ENCODE peak calls at places on chromosomes 7 and 10, in five cellular contexts. One of them, this sample, is unnamed.

GRCh38 chr10:102504179-102504975 is 605 bp downstream of the SUFU start:
- DNase-seq in AG04450: no peak
- DNase-seq in H54: no peak
- DNase-seq in activated T-helper 9 cell treated with anti-CD3 and anti-CD28 coated beads, Interleukin-2, amount 50 U/mL, for 16 hours: peak
- DNase-seq in effector memory CD8-positive, alpha-beta T cell: no peak
- DNase-seq in this sample: no peak

GRCh38 chr10:11058965-11059364 is 41.3 kb downstream of the CELF2 start:
- DNase-seq in AG04450: peak
- DNase-seq in H54: no peak
- DNase-seq in activated T-helper 9 cell treated with anti-CD3 and anti-CD28 coated beads, Interleukin-2, amount 50 U/mL, for 16 hours: no peak
- DNase-seq in effector memory CD8-positive, alpha-beta T cell: no peak
- DNase-seq in this sample: peak

GRCh38 chr7:98399903-98400537 is 870 bp downstream of the BAIAP2L1 start:
- DNase-seq in AG04450: no peak
- DNase-seq in H54: no peak
- DNase-seq in activated T-helper 9 cell treated with anti-CD3 and anti-CD28 coated beads, Interleukin-2, amount 50 U/mL, for 16 hours: no peak
- DNase-seq in effector memory CD8-positive, alpha-beta T cell: no peak
- DNase-seq in this sample: peak

GRCh38 chr7:2680256-2680655 is 7.7 kb upstream of the AMZ1 start:
- DNase-seq in AG04450: no peak
- DNase-seq in H54: no peak
- DNase-seq in activated T-helper 9 cell treated with anti-CD3 and anti-CD28 coated beads, Interleukin-2, amount 50 U/mL, for 16 hours: no peak
- DNase-seq in effector memory CD8-positive, alpha-beta T cell: no peak
- DNase-seq in this sample: no peak

GRCh38 chr10:15729890-15730289 is 10.2 kb upstream of the ITGA8 start:
- DNase-seq in AG04450: no peak
- DNase-seq in H54: no peak
- DNase-seq in activated T-helper 9 cell treated with anti-CD3 and anti-CD28 coated beads, Interleukin-2, amount 50 U/mL, for 16 hours: no peak
- DNase-seq in effector memory CD8-positive, alpha-beta T cell: no peak
- DNase-seq in this sample: no peak

GRCh38 chr7:76372984-76373833 is 14.4 kb upstream of the YWHAG start:
- DNase-seq in AG04450: peak
- DNase-seq in H54: no peak
- DNase-seq in activated T-helper 9 cell treated with anti-CD3 and anti-CD28 coated beads, Interleukin-2, amount 50 U/mL, for 16 hours: no peak
- DNase-seq in effector memory CD8-positive, alpha-beta T cell: no peak
- DNase-seq in this sample: peak

GRCh38 chr10:95562326-95562725 is 1.2 kb upstream of the SORBS1 start:
- DNase-seq in AG04450: no peak
- DNase-seq in H54: no peak
- DNase-seq in activated T-helper 9 cell treated with anti-CD3 and anti-CD28 coated beads, Interleukin-2, amount 50 U/mL, for 16 hours: no peak
- DNase-seq in effector memory CD8-positive, alpha-beta T cell: no peak
- DNase-seq in this sample: no peak

GRCh38 chr10:8378198-8378983 is 323.9 kb downstream of the GATA3 start:
- DNase-seq in AG04450: no peak
- DNase-seq in H54: no peak
- DNase-seq in activated T-helper 9 cell treated with anti-CD3 and anti-CD28 coated beads, Interleukin-2, amount 50 U/mL, for 16 hours: no peak
- DNase-seq in effector memory CD8-positive, alpha-beta T cell: no peak
- DNase-seq in this sample: no peak

GRCh38 chr10:5563237-5563961 is 38.6 kb downstream of the CALML3 start:
- DNase-seq in AG04450: no peak
- DNase-seq in H54: no peak
- DNase-seq in activated T-helper 9 cell treated with anti-CD3 and anti-CD28 coated beads, Interleukin-2, amount 50 U/mL, for 16 hours: no peak
- DNase-seq in effector memory CD8-positive, alpha-beta T cell: no peak
- DNase-seq in this sample: no peak

GRCh38 chr10:50310560-50311174 is 59.4 kb upstream of the ASAH2 start:
- DNase-seq in AG04450: no peak
- DNase-seq in H54: peak
- DNase-seq in activated T-helper 9 cell treated with anti-CD3 and anti-CD28 coated beads, Interleukin-2, amount 50 U/mL, for 16 hours: no peak
- DNase-seq in effector memory CD8-positive, alpha-beta T cell: peak
- DNase-seq in this sample: no peak

GRCh38 chr7:22728416-22729029 is 1.5 kb downstream of the IL6 start:
- DNase-seq in AG04450: no peak
- DNase-seq in H54: peak
- DNase-seq in activated T-helper 9 cell treated with anti-CD3 and anti-CD28 coated beads, Interleukin-2, amount 50 U/mL, for 16 hours: no peak
- DNase-seq in effector memory CD8-positive, alpha-beta T cell: no peak
- DNase-seq in this sample: peak

GRCh38 chr7:47441796-47442744 is 139.8 kb downstream of the TNS3 start:
- DNase-seq in AG04450: no peak
- DNase-seq in H54: no peak
- DNase-seq in activated T-helper 9 cell treated with anti-CD3 and anti-CD28 coated beads, Interleukin-2, amount 50 U/mL, for 16 hours: no peak
- DNase-seq in effector memory CD8-positive, alpha-beta T cell: no peak
- DNase-seq in this sample: no peak

GRCh38 chr7:1555046-1555812 is 776 bp downstream of the TMEM184A start:
- DNase-seq in AG04450: peak
- DNase-seq in H54: peak
- DNase-seq in activated T-helper 9 cell treated with anti-CD3 and anti-CD28 coated beads, Interleukin-2, amount 50 U/mL, for 16 hours: no peak
- DNase-seq in effector memory CD8-positive, alpha-beta T cell: no peak
- DNase-seq in this sample: peak